ENCODE peak calls at places on chromosome 13, in seven cellular contexts. T is NCI-H1092; U is naive thymus-derived CD8-positive, alpha-beta T cell; K is NCI-H446 treated with DMSO at 0.1 percent for 48 hours; B is HS-27A; V is EL; J is KG1. M is an unnamed sample.

GRCh38 chr13:18965347-18965855 is 216.2 kb downstream of the TUBA3C start:
- DNase-seq in B (no peak), J (no peak), V (no peak), U (no peak), T (no peak), K (no peak), M (no peak)

GRCh38 chr13:66859078-66859477 is 371.1 kb downstream of the PCDH9 start:
- DNase-seq in J (no peak), K (no peak), U (no peak), B (no peak), V (no peak), T (no peak), M (no peak)

GRCh38 chr13:94079876-94080275 is 399.6 kb downstream of the DCT start:
- DNase-seq in U (no peak), T (no peak), B (no peak), K (no peak), V (peak), J (no peak), M (no peak)

GRCh38 chr13:48783181-48783630 is 129.5 kb downstream of the CYSLTR2 start:
- DNase-seq in U (no peak), V (peak), T (no peak), B (peak), K (no peak), J (peak), M (peak)

GRCh38 chr13:66689628-66690027 is 540.5 kb downstream of the PCDH9 start:
- DNase-seq in U (no peak), T (peak), K (no peak), B (no peak), V (peak), J (no peak), M (no peak)

GRCh38 chr13:24251525-24251924 is 57.9 kb upstream of the C1QTNF9 start:
- DNase-seq in B (no peak), K (no peak), J (no peak), U (peak), T (no peak), V (no peak), M (no peak)

GRCh38 chr13:28978574-28978973 is 158.4 kb downstream of the MTUS2 start:
- DNase-seq in T (no peak), B (no peak), K (no peak), V (no peak), U (no peak), J (no peak), M (no peak)

GRCh38 chr13:97018029-97018819 is 23.9 kb upstream of the OXGR1 start:
- DNase-seq in K (no peak), T (peak), J (peak), V (peak), B (no peak), U (no peak), M (no peak)

GRCh38 chr13:70162141-70162540 is 53.9 kb upstream of the KLHL1 start:
- DNase-seq in J (no peak), U (no peak), K (no peak), V (no peak), T (no peak), B (no peak), M (no peak)

GRCh38 chr13:21606781-21607180 is 2.8 kb upstream of the MICU2 start:
- DNase-seq in B (no peak), V (no peak), U (no peak), T (no peak), K (no peak), J (no peak), M (no peak)

GRCh38 chr13:113610266-113610665 is 25.7 kb downstream of the TFDP1 start:
- DNase-seq in T (no peak), K (no peak), U (no peak), J (no peak), V (no peak), B (no peak), M (no peak)

GRCh38 chr13:108463365-108463764 is 166.0 kb upstream of the MYO16 start:
- DNase-seq in V (peak), B (peak), T (no peak), J (no peak), U (no peak), K (no peak), M (no peak)

GRCh38 chr13:25978961-25979360 is 72.9 kb downstream of the SHISA2 start:
- DNase-seq in T (no peak), K (no peak), U (no peak), V (no peak), B (no peak), J (no peak), M (no peak)

GRCh38 chr13:70812481-70812880 is 704.2 kb upstream of the KLHL1 start:
- DNase-seq in V (no peak), T (no peak), J (no peak), U (no peak), B (no peak), K (no peak), M (no peak)

GRCh38 chr13:108987488-108987887 is 358.1 kb downstream of the MYO16 start:
- DNase-seq in U (no peak), V (no peak), T (no peak), B (no peak), K (no peak), J (no peak), M (no peak)

GRCh38 chr13:38900188-38900587 is 90.4 kb downstream of the STOML3 start:
- DNase-seq in B (no peak), J (no peak), U (no peak), T (no peak), K (no peak), V (no peak), M (no peak)